ENCODE peak calls at places on chromosomes 2 and 18, in seven cellular contexts. C, I, W, L, Q, R and G are unnamed samples.

GRCh38 chr18:50559750-50560680 is at the start of gene MAPK4:
- DNase-seq in C (peak), I (peak), W (no peak), L (no peak), Q (no peak), R (no peak), G (peak)

GRCh38 chr18:47215554-47216138 is 35.8 kb downstream of the SKOR2 start:
- DNase-seq in C (no peak), I (peak), W (no peak), L (peak), Q (peak), R (no peak), G (peak)

GRCh38 chr2:157760949-157761348 is 115.2 kb downstream of the ACVR1 start:
- DNase-seq in C (no peak), I (no peak), W (no peak), L (no peak), Q (peak), R (no peak), G (no peak)

GRCh38 chr2:191666733-191667132 is 11.2 kb upstream of the NABP1 start:
- DNase-seq in C (no peak), I (no peak), W (no peak), L (no peak), Q (peak), R (no peak), G (no peak)

GRCh38 chr2:160379399-160379798 is 114.2 kb downstream of the RBMS1 start:
- DNase-seq in C (no peak), I (no peak), W (no peak), L (no peak), Q (no peak), R (no peak), G (no peak)

GRCh38 chr2:33370886-33371285 is 105.6 kb upstream of the RASGRP3 start:
- DNase-seq in C (no peak), I (no peak), W (no peak), L (no peak), Q (no peak), R (no peak), G (no peak)

GRCh38 chr2:116874021-116874420 is 940.5 kb upstream of the DDX18 start:
- DNase-seq in C (no peak), I (no peak), W (no peak), L (no peak), Q (no peak), R (no peak), G (no peak)

GRCh38 chr2:127641133-127641532 is 4.8 kb upstream of the GPR17 start:
- DNase-seq in C (no peak), I (no peak), W (no peak), L (no peak), Q (no peak), R (no peak), G (no peak)

GRCh38 chr2:74696758-74697327 is 42.8 kb downstream of the SEMA4F start:
- DNase-seq in C (no peak), I (no peak), W (no peak), L (no peak), Q (no peak), R (no peak), G (no peak)

GRCh38 chr18:58996131-58996632 is 131.5 kb downstream of the ZNF532 start:
- DNase-seq in C (no peak), I (no peak), W (no peak), L (peak), Q (no peak), R (no peak), G (no peak)

GRCh38 chr2:45024600-45025291 is 15.5 kb upstream of the SIX2 start:
- DNase-seq in C (no peak), I (no peak), W (no peak), L (no peak), Q (peak), R (peak), G (no peak)

GRCh38 chr2:218893349-218894167 is 12.9 kb downstream of the WNT10A start:
- DNase-seq in C (no peak), I (no peak), W (peak), L (no peak), Q (peak), R (peak), G (no peak)